ENCODE peak calls at places on chromosomes 5 and 9, in seven cellular contexts. V is PC-3; Y is activated naive CD4-positive, alpha-beta T cell treated with Interleukin-2 at 50 U/mL for 16 hours; C is fibroblast of lung; E is GM10248; K is PC-9; N is AG09309. B is an unnamed sample.

GRCh38 chr9:97857603-97858392 is 4.8 kb downstream of the FOXE1 start:
- DNase-seq in V (no peak), Y (no peak), C (no peak), E (no peak), K (no peak), N (no peak), B (no peak)

GRCh38 chr5:134246771-134247329 is 21.0 kb upstream of the PPP2CA start:
- DNase-seq in V (peak; percentile 58), Y (no peak), C (no peak), E (no peak), K (peak; percentile 89), N (no peak), B (no peak)

GRCh38 chr5:67287795-67288194 is 91.2 kb upstream of the CD180 start:
- DNase-seq in V (no peak), Y (no peak), C (peak; percentile 75), E (no peak), K (no peak), N (no peak), B (no peak)

GRCh38 chr5:180156141-180156540 is 52.9 kb downstream of the RASGEF1C start:
- DNase-seq in V (no peak), Y (no peak), C (no peak), E (no peak), K (no peak), N (no peak), B (no peak)

GRCh38 chr9:116074658-116075057 is 78.9 kb upstream of the PAPPA start:
- DNase-seq in V (peak; percentile 56), Y (no peak), C (peak; percentile 67), E (no peak), K (no peak), N (no peak), B (no peak)

GRCh38 chr9:130846487-130847305 is 11.6 kb downstream of the ABL1 start:
- DNase-seq in V (peak; percentile 67), Y (no peak), C (peak; percentile 68), E (no peak), K (no peak), N (no peak), B (no peak)

GRCh38 chr5:165333623-165334022 is 1828.2 kb downstream of the MAT2B start:
- DNase-seq in V (no peak), Y (no peak), C (no peak), E (no peak), K (no peak), N (no peak), B (no peak)

GRCh38 chr5:35197351-35197750 is 32.9 kb downstream of the PRLR start:
- DNase-seq in V (no peak), Y (no peak), C (no peak), E (no peak), K (no peak), N (no peak), B (no peak)

GRCh38 chr9:136754626-136755284 is 3.3 kb downstream of the LCN8 start:
- DNase-seq in V (no peak), Y (no peak), C (no peak), E (no peak), K (no peak), N (no peak), B (no peak)

GRCh38 chr5:141637266-141637692 is 482 bp downstream of the RELL2 start:
- DNase-seq in V (no peak), Y (peak; percentile 67), C (no peak), E (no peak), K (no peak), N (no peak), B (peak; percentile 64)

GRCh38 chr9:37669232-37669631 is 18.5 kb downstream of the FRMPD1 start:
- DNase-seq in V (no peak), Y (no peak), C (no peak), E (no peak), K (no peak), N (no peak), B (no peak)

GRCh38 chr5:55096860-55097259 is 5.6 kb upstream of the GZMA start:
- DNase-seq in V (no peak), Y (no peak), C (no peak), E (no peak), K (no peak), N (no peak), B (no peak)

GRCh38 chr9:82930116-82930515 is 132.8 kb downstream of the RASEF start:
- DNase-seq in V (no peak), Y (no peak), C (no peak), E (no peak), K (no peak), N (no peak), B (no peak)

GRCh38 chr5:38607930-38608545 is 51.6 kb upstream of the LIFR start:
- DNase-seq in V (peak; percentile 66), Y (no peak), C (peak; percentile 77), E (no peak), K (peak; percentile 76), N (no peak), B (no peak)

GRCh38 chr5:43309657-43310056 is 3.6 kb downstream of the HMGCS1 start:
- DNase-seq in V (peak; percentile 58), Y (no peak), C (no peak), E (no peak), K (peak; percentile 93), N (no peak), B (no peak)

GRCh38 chr5:64811050-64811640 is 42.4 kb downstream of the CWC27 start:
- DNase-seq in V (peak; percentile 48), Y (no peak), C (peak; percentile 84), E (peak; percentile 24), K (no peak), N (peak; percentile 40), B (no peak)

GRCh38 chr9:109314011-109314531 is 6.8 kb downstream of the EPB41L4B start:
- DNase-seq in V (peak; percentile 55), Y (no peak), C (no peak), E (no peak), K (no peak), N (no peak), B (no peak)

GRCh38 chr9:117974108-117974507 is 269.9 kb downstream of the TLR4 start:
- DNase-seq in V (no peak), Y (no peak), C (no peak), E (no peak), K (no peak), N (no peak), B (no peak)

GRCh38 chr5:44697025-44697424 is 111.7 kb upstream of the MRPS30 start:
- DNase-seq in V (no peak), Y (no peak), C (no peak), E (no peak), K (no peak), N (no peak), B (no peak)

GRCh38 chr5:140690376-140690932 is 716 bp downstream of the HARS1 start:
- DNase-seq in V (peak; percentile 12), Y (no peak), C (no peak), E (no peak), K (no peak), N (no peak), B (no peak)

B was measured in stimulated activated naive CD8-positive, alpha-beta T cell treated with anti-CD3 and anti-CD28 coated beads, Interleukin-15, Interleukin-2, amounts not matched to agents 100 U/mL and 50 U/mL, for 24 hours.